ENCODE peak calls at places on chromosomes 3 and 15, in five cellular contexts. Z is stimulated activated CD8-positive, alpha-beta memory T cell treated with anti-CD3 and anti-CD28 coated beads, Interleukin-15, amount 100 ng/mL, for 4 hours; T is progenitor cell of endocrine pancreas; D is sigmoid colon; L is GM20000. H is an unnamed sample.

GRCh38 chr15:51971353-51972133 is at the start of gene LEO1:
- DNase-seq in T (peak; percentile 82), Z (peak; percentile 70), D (peak; percentile 96), L (peak; percentile 89), H (peak; percentile 94)

GRCh38 chr15:66142341-66142740 is 111.2 kb downstream of the MEGF11 start:
- DNase-seq in L (no peak), Z (no peak), T (no peak), D (no peak), H (no peak)

GRCh38 chr3:182490601-182491485 is 302.5 kb upstream of the ATP11B start:
- DNase-seq in L (peak; percentile 10), T (no peak), Z (no peak), D (no peak), H (peak; percentile 39)

GRCh38 chr15:56076651-56077050 is 83.2 kb upstream of the NEDD4 start:
- DNase-seq in D (no peak), Z (no peak), L (no peak), T (no peak), H (no peak)

GRCh38 chr3:10992017-10992945 is at the start of gene SLC6A1:
- DNase-seq in L (no peak), Z (no peak), T (no peak), D (no peak), H (no peak)

GRCh38 chr15:88568589-88568988 is 22.1 kb upstream of the DET1 start:
- DNase-seq in L (no peak), Z (no peak), D (no peak), T (no peak), H (no peak)

GRCh38 chr3:4387224-4388204 is 79.6 kb downstream of the SUMF1 start:
- DNase-seq in Z (no peak), L (no peak), D (no peak), T (no peak), H (no peak)

GRCh38 chr3:188185717-188186236 is 31.8 kb downstream of the LPP start:
- DNase-seq in L (no peak), D (no peak), T (no peak), Z (no peak), H (no peak)

GRCh38 chr15:62483817-62484216 is 318.7 kb upstream of the C2CD4B start:
- DNase-seq in Z (no peak), L (no peak), T (no peak), D (no peak), H (peak; percentile 23)

GRCh38 chr15:78369161-78369560 is 29.0 kb downstream of the CRABP1 start:
- DNase-seq in T (no peak), Z (no peak), D (no peak), L (no peak), H (no peak)

GRCh38 chr3:9183811-9184463 is 65.5 kb downstream of the SRGAP3 start:
- DNase-seq in T (no peak), D (no peak), L (no peak), Z (no peak), H (no peak)

GRCh38 chr3:34056951-34057390 is 258.5 kb downstream of the PDCD6IP start:
- DNase-seq in D (no peak), L (no peak), T (no peak), Z (no peak), H (peak; percentile 22)

GRCh38 chr3:180926526-180926925 is 14.1 kb downstream of the FXR1 start:
- DNase-seq in L (no peak), D (no peak), T (no peak), Z (no peak), H (no peak)

GRCh38 chr15:81050806-81051205 is 50.1 kb downstream of the TLNRD1 start:
- DNase-seq in Z (no peak), T (no peak), D (no peak), L (no peak), H (no peak)

GRCh38 chr3:115211810-115212492 is 64.9 kb upstream of the ZBTB20 start:
- DNase-seq in D (no peak), T (no peak), L (no peak), Z (no peak), H (no peak)

GRCh38 chr15:89104172-89104564 is 15.9 kb downstream of the ABHD2 start:
- DNase-seq in L (no peak), T (no peak), Z (no peak), D (peak; percentile 57), H (no peak)

GRCh38 chr3:164417955-164418354 is 660.3 kb downstream of the SI start:
- DNase-seq in Z (no peak), L (no peak), D (no peak), T (no peak), H (no peak)

GRCh38 chr3:40053663-40054062 is 244.3 kb downstream of the MYRIP start:
- DNase-seq in T (no peak), D (no peak), Z (no peak), L (no peak), H (no peak)

GRCh38 chr3:12886106-12886679 is 44.8 kb upstream of the RPL32 start:
- DNase-seq in D (no peak), L (no peak), Z (no peak), T (no peak), H (no peak)

GRCh38 chr3:38560284-38560683 is 64.1 kb downstream of the EXOG start:
- DNase-seq in L (no peak), Z (no peak), D (peak; percentile 40), T (no peak), H (no peak)

GRCh38 chr3:51585197-51585596 is 46.7 kb downstream of the RAD54L2 start:
- DNase-seq in Z (no peak), T (no peak), D (no peak), L (no peak), H (no peak)

GRCh38 chr3:70383360-70383831 is 71.0 kb upstream of the MDFIC2 start:
- DNase-seq in T (no peak), L (peak; percentile 30), Z (no peak), D (no peak), H (no peak)

GRCh38 chr15:52466134-52466701 is 62.5 kb downstream of the MYO5A start:
- DNase-seq in T (no peak), L (peak; percentile 89), D (peak; percentile 68), Z (no peak), H (no peak)

GRCh38 chr3:13289771-13290285 is 130.3 kb downstream of the NUP210 start:
- DNase-seq in L (no peak), D (peak; percentile 47), Z (no peak), T (no peak), H (no peak)

GRCh38 chr3:39000008-39000450 is 51.7 kb downstream of the SCN11A start:
- DNase-seq in T (no peak), L (peak; percentile 59), D (no peak), Z (no peak), H (peak; percentile 66)